ENCODE peak calls at places on chromosomes 11 and 22, in seven cellular contexts. One of them, this sample, is unnamed.

GRCh38 chr11:101127348-101127698 is 2.3 kb downstream of the PGR start:
- DNase-seq in mammary epithelial cell: peak
- DNase-seq in H1: no peak
- DNase-seq in PC-3: no peak
- DNase-seq in GM23248: peak
- DNase-seq in SK-N-MC: no peak
- DNase-seq in neural progenitor cell: peak
- DNase-seq in this sample: no peak

GRCh38 chr11:34446389-34446788 is 7.7 kb downstream of the CAT start:
- DNase-seq in neural progenitor cell: no peak
- DNase-seq in H1: no peak
- DNase-seq in PC-3: no peak
- DNase-seq in GM23248: no peak
- DNase-seq in mammary epithelial cell: no peak
- DNase-seq in SK-N-MC: no peak
- DNase-seq in this sample: no peak

GRCh38 chr11:78595431-78596130 is 20.9 kb upstream of the NARS2 start:
- DNase-seq in PC-3: no peak
- DNase-seq in mammary epithelial cell: no peak
- DNase-seq in GM23248: peak
- DNase-seq in SK-N-MC: no peak
- DNase-seq in neural progenitor cell: no peak
- DNase-seq in H1: no peak
- DNase-seq in this sample: no peak

GRCh38 chr11:85595285-85595884 is 31.8 kb downstream of the DLG2 start:
- DNase-seq in mammary epithelial cell: peak
- DNase-seq in neural progenitor cell: peak
- DNase-seq in PC-3: peak
- DNase-seq in SK-N-MC: peak
- DNase-seq in H1: no peak
- DNase-seq in GM23248: peak
- DNase-seq in this sample: no peak

GRCh38 chr11:1608363-1608762 is at the start of gene KRTAP5-3:
- DNase-seq in H1: no peak
- DNase-seq in neural progenitor cell: no peak
- DNase-seq in GM23248: no peak
- DNase-seq in PC-3: no peak
- DNase-seq in mammary epithelial cell: no peak
- DNase-seq in SK-N-MC: no peak
- DNase-seq in this sample: no peak

GRCh38 chr11:100735949-100736675 is 49.0 kb downstream of the ARHGAP42 start:
- DNase-seq in mammary epithelial cell: peak
- DNase-seq in PC-3: no peak
- DNase-seq in H1: no peak
- DNase-seq in SK-N-MC: no peak
- DNase-seq in GM23248: no peak
- DNase-seq in neural progenitor cell: peak
- DNase-seq in this sample: no peak

GRCh38 chr11:117303101-117303500 is 12.0 kb downstream of the BACE1-AS start:
- DNase-seq in mammary epithelial cell: no peak
- DNase-seq in GM23248: no peak
- DNase-seq in neural progenitor cell: no peak
- DNase-seq in PC-3: no peak
- DNase-seq in H1: no peak
- DNase-seq in SK-N-MC: no peak
- DNase-seq in this sample: no peak

GRCh38 chr11:28366549-28367341 is 258.6 kb downstream of the METTL15 start:
- DNase-seq in SK-N-MC: no peak
- DNase-seq in H1: no peak
- DNase-seq in neural progenitor cell: no peak
- DNase-seq in GM23248: no peak
- DNase-seq in mammary epithelial cell: no peak
- DNase-seq in PC-3: no peak
- DNase-seq in this sample: no peak

GRCh38 chr11:64531906-64532312 is 59.1 kb upstream of the SLC22A12 start:
- DNase-seq in SK-N-MC: no peak
- DNase-seq in neural progenitor cell: no peak
- DNase-seq in H1: no peak
- DNase-seq in GM23248: no peak
- DNase-seq in mammary epithelial cell: no peak
- DNase-seq in PC-3: no peak
- DNase-seq in this sample: no peak

GRCh38 chr11:128316541-128317206 is 270.7 kb downstream of the ETS1 start:
- DNase-seq in GM23248: no peak
- DNase-seq in mammary epithelial cell: no peak
- DNase-seq in SK-N-MC: no peak
- DNase-seq in H1: no peak
- DNase-seq in PC-3: no peak
- DNase-seq in neural progenitor cell: no peak
- DNase-seq in this sample: no peak

GRCh38 chr11:47127213-47127612 is 49.5 kb downstream of the ARFGAP2 start:
- DNase-seq in neural progenitor cell: no peak
- DNase-seq in PC-3: no peak
- DNase-seq in SK-N-MC: no peak
- DNase-seq in H1: no peak
- DNase-seq in mammary epithelial cell: no peak
- DNase-seq in GM23248: no peak
- DNase-seq in this sample: no peak

GRCh38 chr11:5004429-5005274 is 10.0 kb downstream of the OR51L1 start:
- DNase-seq in mammary epithelial cell: peak
- DNase-seq in neural progenitor cell: peak
- DNase-seq in GM23248: peak
- DNase-seq in SK-N-MC: peak
- DNase-seq in PC-3: peak
- DNase-seq in H1: peak
- DNase-seq in this sample: peak

GRCh38 chr11:125166347-125166841 is 1.8 kb downstream of the PKNOX2 start:
- DNase-seq in neural progenitor cell: peak
- DNase-seq in mammary epithelial cell: no peak
- DNase-seq in PC-3: no peak
- DNase-seq in H1: no peak
- DNase-seq in SK-N-MC: no peak
- DNase-seq in GM23248: peak
- DNase-seq in this sample: no peak

GRCh38 chr11:47184711-47185304 is 1.4 kb downstream of the PACSIN3 start:
- DNase-seq in mammary epithelial cell: no peak
- DNase-seq in PC-3: no peak
- DNase-seq in SK-N-MC: no peak
- DNase-seq in GM23248: no peak
- DNase-seq in neural progenitor cell: peak
- DNase-seq in H1: no peak
- DNase-seq in this sample: no peak

GRCh38 chr11:35678975-35679374 is 16.4 kb downstream of the TRIM44 start:
- DNase-seq in GM23248: no peak
- DNase-seq in PC-3: no peak
- DNase-seq in H1: no peak
- DNase-seq in mammary epithelial cell: no peak
- DNase-seq in SK-N-MC: no peak
- DNase-seq in neural progenitor cell: no peak
- DNase-seq in this sample: no peak

GRCh38 chr11:117970400-117971024 is 15.7 kb upstream of the IL10RA start:
- DNase-seq in mammary epithelial cell: peak
- DNase-seq in GM23248: no peak
- DNase-seq in H1: no peak
- DNase-seq in neural progenitor cell: no peak
- DNase-seq in PC-3: peak
- DNase-seq in SK-N-MC: peak
- DNase-seq in this sample: no peak

GRCh38 chr11:1565904-1566247 is 6.2 kb downstream of the DUSP8 start:
- DNase-seq in SK-N-MC: no peak
- DNase-seq in PC-3: no peak
- DNase-seq in mammary epithelial cell: no peak
- DNase-seq in neural progenitor cell: no peak
- DNase-seq in H1: no peak
- DNase-seq in GM23248: no peak
- DNase-seq in this sample: no peak

GRCh38 chr22:48740086-48740730 is 1087.5 kb downstream of the BRD1 start:
- DNase-seq in GM23248: no peak
- DNase-seq in H1: no peak
- DNase-seq in neural progenitor cell: no peak
- DNase-seq in mammary epithelial cell: no peak
- DNase-seq in PC-3: no peak
- DNase-seq in SK-N-MC: no peak
- DNase-seq in this sample: no peak

GRCh38 chr22:32644252-32645100 is 157.0 kb upstream of the TIMP3 start:
- DNase-seq in SK-N-MC: no peak
- DNase-seq in mammary epithelial cell: peak
- DNase-seq in H1: no peak
- DNase-seq in neural progenitor cell: no peak
- DNase-seq in GM23248: peak
- DNase-seq in PC-3: no peak
- DNase-seq in this sample: peak

GRCh38 chr11:1055990-1056771 is 18.5 kb upstream of the MUC2 start:
- DNase-seq in H1: no peak
- DNase-seq in mammary epithelial cell: no peak
- DNase-seq in SK-N-MC: no peak
- DNase-seq in PC-3: no peak
- DNase-seq in GM23248: no peak
- DNase-seq in neural progenitor cell: no peak
- DNase-seq in this sample: no peak

GRCh38 chr11:11082651-11083050 is 224.8 kb upstream of the ZBED5 start:
- DNase-seq in GM23248: no peak
- DNase-seq in neural progenitor cell: no peak
- DNase-seq in H1: no peak
- DNase-seq in PC-3: no peak
- DNase-seq in SK-N-MC: no peak
- DNase-seq in mammary epithelial cell: no peak
- DNase-seq in this sample: no peak
- TF ChIP-seq EZH2 in GM23248: no peak
- TF ChIP-seq EZH2 in neural progenitor cell: no peak
- TF ChIP-seq EZH2 in H1: no peak
- TF ChIP-seq EZH2 in PC-3: no peak
- TF ChIP-seq EZH2 in SK-N-MC: no peak
- TF ChIP-seq EZH2 in mammary epithelial cell: no peak
- TF ChIP-seq EZH2 in this sample: no peak

GRCh38 chr11:7596975-7597391 is 76.3 kb downstream of the CYB5R2 start:
- DNase-seq in GM23248: no peak
- DNase-seq in neural progenitor cell: no peak
- DNase-seq in SK-N-MC: no peak
- DNase-seq in H1: no peak
- DNase-seq in mammary epithelial cell: peak
- DNase-seq in PC-3: peak
- DNase-seq in this sample: peak

GRCh38 chr11:7597620-7598019 is 75.7 kb downstream of the CYB5R2 start:
- DNase-seq in SK-N-MC: no peak
- DNase-seq in GM23248: no peak
- DNase-seq in PC-3: peak
- DNase-seq in neural progenitor cell: no peak
- DNase-seq in mammary epithelial cell: peak
- DNase-seq in H1: no peak
- DNase-seq in this sample: no peak

GRCh38 chr11:7599209-7599608 is 74.1 kb downstream of the CYB5R2 start:
- DNase-seq in PC-3: no peak
- DNase-seq in GM23248: no peak
- DNase-seq in neural progenitor cell: no peak
- DNase-seq in SK-N-MC: no peak
- DNase-seq in mammary epithelial cell: no peak
- DNase-seq in H1: no peak
- DNase-seq in this sample: no peak

GRCh38 chr11:7603031-7603781 is 70.1 kb downstream of the CYB5R2 start:
- DNase-seq in GM23248: peak
- DNase-seq in neural progenitor cell: no peak
- DNase-seq in SK-N-MC: no peak
- DNase-seq in PC-3: no peak
- DNase-seq in mammary epithelial cell: no peak
- DNase-seq in H1: no peak
- DNase-seq in this sample: no peak

DNA sequence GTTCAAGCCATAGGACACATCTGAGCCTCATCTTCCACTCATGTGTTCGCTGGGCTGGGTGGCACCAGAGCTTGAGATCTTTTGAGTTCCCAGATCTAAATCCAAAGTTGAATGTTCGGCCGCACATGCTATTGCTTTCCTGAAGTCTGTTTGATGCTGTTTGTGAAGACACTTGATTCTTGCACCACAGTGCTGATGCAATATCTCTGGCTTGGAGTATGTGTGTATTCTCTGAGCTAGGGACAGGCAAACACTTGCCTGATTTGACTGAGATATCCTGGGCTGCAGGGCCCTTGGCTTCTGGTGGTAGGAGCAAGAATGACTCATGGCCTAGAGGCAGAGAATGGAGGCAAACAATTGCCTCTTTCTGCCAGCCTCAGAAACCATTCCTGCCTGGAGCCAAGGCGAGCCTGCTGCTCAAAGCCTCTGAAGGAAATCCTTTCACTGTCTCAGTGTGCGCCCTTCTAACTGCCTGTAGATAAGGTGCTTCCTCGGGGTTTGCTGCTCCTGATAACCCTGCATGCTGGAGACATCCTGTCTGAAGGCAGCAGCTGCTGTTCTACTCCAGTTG is 73.0 kb downstream of the CYB5R2 start:
- DNase-seq in PC-3: peak
- DNase-seq in mammary epithelial cell: peak
- DNase-seq in neural progenitor cell: no peak
- DNase-seq in SK-N-MC: no peak
- DNase-seq in GM23248: peak
- DNase-seq in H1: no peak
- DNase-seq in this sample: peak
- H3K27ac ChIP-seq in PC-3: peak
- H3K27ac ChIP-seq in mammary epithelial cell: peak
- H3K27ac ChIP-seq in neural progenitor cell: peak
- H3K27ac ChIP-seq in SK-N-MC: no peak
- H3K27ac ChIP-seq in GM23248: peak
- H3K27ac ChIP-seq in H1: no peak
- H3K27ac ChIP-seq in this sample: peak

DNA sequence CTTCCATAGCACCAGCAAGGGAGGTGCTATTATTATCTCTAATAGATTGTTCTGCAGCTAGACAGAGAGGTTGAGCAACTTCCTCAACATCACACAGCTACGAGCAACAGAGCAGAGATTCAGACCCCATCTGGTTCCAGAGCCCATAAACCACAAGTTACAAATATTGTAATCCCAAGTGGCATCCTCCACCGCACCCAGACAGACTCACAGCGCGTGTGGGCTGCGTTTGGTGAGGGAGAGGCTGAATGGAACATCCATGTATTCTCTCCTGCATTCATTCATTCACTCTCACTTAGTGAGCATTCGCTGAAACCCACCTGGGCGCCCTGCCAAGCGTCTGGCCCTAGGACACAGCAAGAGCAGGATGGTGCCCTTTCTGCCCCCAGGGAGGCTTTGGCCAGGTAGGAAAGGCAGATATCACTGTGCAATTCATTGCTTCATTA is 33.5 kb downstream of the LIF start:
- DNase-seq in SK-N-MC: no peak
- DNase-seq in GM23248: peak
- DNase-seq in H1: no peak
- DNase-seq in mammary epithelial cell: no peak
- DNase-seq in PC-3: peak
- DNase-seq in neural progenitor cell: no peak
- DNase-seq in this sample: no peak
- TF ChIP-seq EZH2 in SK-N-MC: no peak
- TF ChIP-seq EZH2 in GM23248: no peak
- TF ChIP-seq EZH2 in H1: no peak
- TF ChIP-seq EZH2 in mammary epithelial cell: no peak
- TF ChIP-seq EZH2 in PC-3: no peak
- TF ChIP-seq EZH2 in neural progenitor cell: no peak
- TF ChIP-seq EZH2 in this sample: no peak

DNA sequence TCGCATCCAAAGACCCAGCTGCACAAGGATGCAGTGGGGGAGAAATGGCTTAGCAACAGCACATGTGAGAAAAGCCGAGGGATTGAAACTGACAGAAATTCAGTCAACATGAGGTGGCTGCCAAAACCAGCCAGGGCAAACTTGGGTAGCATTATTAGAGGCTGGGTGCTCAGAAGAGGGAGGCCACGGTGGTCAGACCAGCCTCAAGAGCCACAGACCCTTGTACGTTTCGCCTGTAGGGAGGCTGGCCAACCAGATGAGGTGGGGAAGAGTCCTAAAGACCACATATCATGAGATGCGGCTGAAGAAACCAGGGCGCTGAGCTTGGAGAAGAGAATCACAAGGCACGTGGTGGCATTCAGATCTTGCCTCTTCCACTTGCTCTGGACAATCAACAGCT is 7.8 kb upstream of the SLC22A8 start:
- DNase-seq in H1: no peak
- DNase-seq in SK-N-MC: no peak
- DNase-seq in neural progenitor cell: no peak
- DNase-seq in GM23248: no peak
- DNase-seq in mammary epithelial cell: no peak
- DNase-seq in PC-3: no peak
- DNase-seq in this sample: no peak
- H3K27ac ChIP-seq in H1: no peak
- H3K27ac ChIP-seq in SK-N-MC: no peak
- H3K27ac ChIP-seq in neural progenitor cell: no peak
- H3K27ac ChIP-seq in GM23248: no peak
- H3K27ac ChIP-seq in mammary epithelial cell: no peak
- H3K27ac ChIP-seq in PC-3: no peak
- H3K27ac ChIP-seq in this sample: no peak

This sample was measured in keratinocyte.